ENCODE peak calls at places on chromosomes 11 and 22, in five cellular contexts. One of them, this sample, is unnamed.

GRCh38 chr11:67449116-67449844 is 3.2 kb downstream of the GPR152 start:
- DNase-seq in AG09319: no peak
- DNase-seq in mesothelial cell of epicardium: no peak
- DNase-seq in RWPE1: no peak
- DNase-seq in endothelial cell: no peak
- DNase-seq in this sample: no peak

GRCh38 chr22:17783773-17784480 is 9.7 kb upstream of the BID start:
- DNase-seq in RWPE1: no peak
- DNase-seq in AG09319: no peak
- DNase-seq in endothelial cell: no peak
- DNase-seq in mesothelial cell of epicardium: no peak
- DNase-seq in this sample: no peak

GRCh38 chr11:83035070-83035854 is 36.4 kb downstream of the RAB30 start:
- DNase-seq in AG09319: no peak
- DNase-seq in endothelial cell: no peak
- DNase-seq in RWPE1: no peak
- DNase-seq in mesothelial cell of epicardium: no peak
- DNase-seq in this sample: no peak

GRCh38 chr22:22520020-22520656 is at the start of gene ZNF280A:
- DNase-seq in endothelial cell: no peak
- DNase-seq in RWPE1: no peak
- DNase-seq in mesothelial cell of epicardium: no peak
- DNase-seq in AG09319: no peak
- DNase-seq in this sample: no peak

GRCh38 chr22:27690596-27690995 is 111.0 kb downstream of the MN1 start:
- DNase-seq in mesothelial cell of epicardium: no peak
- DNase-seq in endothelial cell: no peak
- DNase-seq in AG09319: no peak
- DNase-seq in RWPE1: no peak
- DNase-seq in this sample: no peak

GRCh38 chr11:832529-833113 is at the start of gene CD151:
- DNase-seq in endothelial cell: no peak
- DNase-seq in RWPE1: no peak
- DNase-seq in mesothelial cell of epicardium: no peak
- DNase-seq in AG09319: no peak
- DNase-seq in this sample: peak; percentile 38

GRCh38 chr11:118238947-118239346 is 13.2 kb downstream of the MPZL3 start:
- DNase-seq in RWPE1: no peak
- DNase-seq in endothelial cell: no peak
- DNase-seq in AG09319: no peak
- DNase-seq in mesothelial cell of epicardium: no peak
- DNase-seq in this sample: no peak

GRCh38 chr11:6402561-6402981 is 12.3 kb downstream of the SMPD1 start:
- DNase-seq in RWPE1: no peak
- DNase-seq in AG09319: no peak
- DNase-seq in endothelial cell: no peak
- DNase-seq in mesothelial cell of epicardium: no peak
- DNase-seq in this sample: no peak

GRCh38 chr11:127624455-127624854 is 623.9 kb upstream of the KIRREL3 start:
- DNase-seq in AG09319: no peak
- DNase-seq in endothelial cell: no peak
- DNase-seq in RWPE1: no peak
- DNase-seq in mesothelial cell of epicardium: peak; percentile 21
- DNase-seq in this sample: no peak

GRCh38 chr11:39732002-39732401 is 1727.5 kb downstream of the LRRC4C start:
- DNase-seq in endothelial cell: no peak
- DNase-seq in mesothelial cell of epicardium: no peak
- DNase-seq in AG09319: no peak
- DNase-seq in RWPE1: no peak
- DNase-seq in this sample: no peak

GRCh38 chr22:45731041-45731797 is 59.6 kb downstream of the ATXN10 start:
- DNase-seq in AG09319: no peak
- DNase-seq in RWPE1: no peak
- DNase-seq in mesothelial cell of epicardium: no peak
- DNase-seq in endothelial cell: no peak
- DNase-seq in this sample: no peak

GRCh38 chr11:120834686-120835225 is 189.1 kb upstream of the TBCEL start:
- DNase-seq in mesothelial cell of epicardium: no peak
- DNase-seq in endothelial cell: no peak
- DNase-seq in AG09319: no peak
- DNase-seq in RWPE1: no peak
- DNase-seq in this sample: no peak

GRCh38 chr11:122215244-122215992 is 99.4 kb upstream of the BLID start:
- DNase-seq in endothelial cell: peak; percentile 80
- DNase-seq in mesothelial cell of epicardium: peak; percentile 36
- DNase-seq in RWPE1: peak; percentile 69
- DNase-seq in AG09319: peak; percentile 98
- DNase-seq in this sample: peak; percentile 65

GRCh38 chr22:35264986-35265385 is 7.7 kb downstream of the HMGXB4 start:
- DNase-seq in endothelial cell: no peak
- DNase-seq in AG09319: no peak
- DNase-seq in RWPE1: no peak
- DNase-seq in mesothelial cell of epicardium: no peak
- DNase-seq in this sample: no peak

GRCh38 chr22:35269630-35270029 is 12.3 kb downstream of the HMGXB4 start:
- DNase-seq in AG09319: no peak
- DNase-seq in mesothelial cell of epicardium: no peak
- DNase-seq in RWPE1: no peak
- DNase-seq in endothelial cell: no peak
- DNase-seq in this sample: no peak

GRCh38 chr22:35266277-35266676 is 9.0 kb downstream of the HMGXB4 start:
- DNase-seq in AG09319: no peak
- DNase-seq in RWPE1: no peak
- DNase-seq in mesothelial cell of epicardium: no peak
- DNase-seq in endothelial cell: no peak
- DNase-seq in this sample: no peak
- TF ChIP-seq CTCF in AG09319: no peak
- TF ChIP-seq CTCF in RWPE1: no peak
- TF ChIP-seq CTCF in mesothelial cell of epicardium: no peak
- TF ChIP-seq CTCF in endothelial cell: no peak
- TF ChIP-seq CTCF in this sample: no peak

DNA sequence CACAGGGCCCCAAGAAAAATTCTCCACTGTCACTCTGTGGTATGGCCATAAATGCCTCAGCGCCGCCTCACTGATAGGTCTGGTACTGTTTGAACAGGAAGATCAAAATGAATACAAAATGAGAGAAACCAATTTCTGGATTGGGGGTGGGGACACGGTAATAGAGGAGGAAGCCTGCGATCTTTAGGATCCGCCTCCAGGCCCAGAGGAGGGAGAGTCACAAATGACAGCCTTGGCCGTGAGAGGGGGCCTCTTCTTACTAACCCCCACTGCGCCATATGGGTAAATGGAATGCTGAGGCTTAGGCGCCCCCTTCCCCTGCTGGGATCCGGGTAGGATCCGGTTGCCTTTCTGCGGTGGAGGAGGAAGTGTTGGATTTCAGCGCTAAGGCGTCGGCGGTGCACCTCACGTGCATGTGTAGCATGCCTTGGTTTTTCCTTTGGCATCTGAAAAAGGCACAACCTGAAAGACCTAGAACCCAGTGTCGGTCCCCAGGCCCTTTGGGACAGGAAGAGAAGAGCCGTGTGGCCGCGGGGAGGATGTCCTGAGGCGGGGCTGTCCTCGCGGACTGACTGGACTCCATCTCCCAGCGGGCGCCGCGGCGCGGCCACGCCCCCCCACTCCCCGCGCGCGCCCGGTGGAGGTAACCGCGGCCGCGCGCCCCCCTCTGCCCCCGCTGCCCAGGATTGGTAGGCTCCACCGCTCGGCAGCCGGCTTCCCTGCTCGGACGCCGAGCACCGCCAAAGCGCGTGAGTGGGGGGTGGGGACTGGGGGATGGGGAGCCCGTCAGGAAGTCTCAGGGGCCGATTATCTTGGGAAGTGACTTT is 718 bp upstream of the MADD start:
- DNase-seq in AG09319: no peak
- DNase-seq in mesothelial cell of epicardium: peak; percentile 83
- DNase-seq in endothelial cell: peak; percentile 88
- DNase-seq in RWPE1: peak; percentile 90
- DNase-seq in this sample: peak; percentile 78
- TF ChIP-seq CTCF in AG09319: peak; percentile 8
- TF ChIP-seq CTCF in mesothelial cell of epicardium: no peak
- TF ChIP-seq CTCF in endothelial cell: no peak
- TF ChIP-seq CTCF in RWPE1: peak; percentile 11
- TF ChIP-seq CTCF in this sample: no peak

DNA sequence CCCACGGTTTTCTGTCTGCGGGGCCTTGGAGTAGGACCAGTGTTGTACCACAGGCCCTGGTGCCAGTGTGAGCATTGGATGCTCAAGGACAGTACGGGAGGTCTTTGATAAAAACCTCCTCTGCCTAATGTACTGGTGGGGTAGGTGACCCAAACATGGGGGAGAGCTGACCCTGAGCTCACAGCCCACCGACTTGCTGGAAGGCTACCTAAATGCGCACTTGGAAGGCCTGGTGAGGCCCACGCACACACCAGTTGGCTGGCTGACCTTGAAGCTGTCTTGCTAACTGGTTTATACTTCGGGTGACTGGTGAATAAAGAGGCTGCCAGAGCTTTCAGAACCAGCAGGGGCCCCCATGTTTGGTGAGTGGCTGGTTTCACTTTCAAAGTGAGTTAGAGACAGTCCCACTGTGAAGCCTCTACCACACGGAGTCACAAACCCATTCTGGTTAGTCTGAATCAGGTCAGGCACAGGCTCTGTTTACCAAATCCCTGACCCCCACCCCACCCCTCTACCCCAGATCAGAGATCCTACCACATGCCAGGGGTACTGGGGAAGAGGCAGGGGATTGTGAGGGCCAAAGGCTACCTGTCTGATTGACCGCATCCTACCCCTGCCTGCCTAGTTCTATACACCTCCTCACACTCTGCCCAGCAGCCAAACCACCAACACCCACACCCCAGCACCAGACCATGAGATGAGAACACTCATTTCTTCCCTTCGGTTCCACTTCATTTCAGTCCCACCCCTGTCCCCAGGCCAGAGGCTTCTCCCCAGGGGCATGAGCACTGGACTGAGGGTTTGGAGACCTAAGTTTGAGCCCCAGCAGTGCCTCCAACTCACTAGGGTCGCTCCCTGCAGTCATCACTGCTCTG is 12.7 kb upstream of the IL2RB start:
- DNase-seq in RWPE1: no peak
- DNase-seq in AG09319: no peak
- DNase-seq in endothelial cell: no peak
- DNase-seq in mesothelial cell of epicardium: no peak
- DNase-seq in this sample: no peak
- TF ChIP-seq CTCF in RWPE1: no peak
- TF ChIP-seq CTCF in AG09319: no peak
- TF ChIP-seq CTCF in endothelial cell: no peak
- TF ChIP-seq CTCF in mesothelial cell of epicardium: no peak
- TF ChIP-seq CTCF in this sample: no peak

DNA sequence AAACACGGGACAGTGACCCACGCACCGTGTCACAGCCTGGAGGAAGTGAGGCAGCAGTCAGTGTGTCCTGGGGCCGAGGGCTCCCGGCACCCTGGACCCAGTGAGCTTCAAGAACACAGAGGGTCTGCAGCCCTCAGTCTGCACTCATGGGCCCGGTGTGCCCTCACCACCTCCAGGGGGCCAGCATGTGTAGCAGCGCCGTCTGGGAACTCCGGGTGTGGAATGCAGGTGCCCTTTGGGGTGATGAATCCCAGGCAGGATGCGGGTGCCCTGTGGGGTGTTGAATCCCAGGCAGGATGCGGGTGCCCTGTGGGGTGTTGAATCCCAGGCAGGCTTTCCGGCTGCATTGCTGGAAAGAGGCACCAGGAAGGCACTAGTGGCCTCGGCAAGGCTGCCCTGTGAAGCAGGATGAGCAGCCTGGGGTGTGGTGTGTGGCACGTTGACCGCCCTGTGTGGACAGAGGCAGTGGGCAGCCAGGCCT is 1399.9 kb downstream of the BRD1 start:
- DNase-seq in RWPE1: no peak
- DNase-seq in AG09319: no peak
- DNase-seq in endothelial cell: no peak
- DNase-seq in mesothelial cell of epicardium: no peak
- DNase-seq in this sample: no peak
- TF ChIP-seq CTCF in RWPE1: no peak
- TF ChIP-seq CTCF in AG09319: no peak
- TF ChIP-seq CTCF in endothelial cell: no peak
- TF ChIP-seq CTCF in mesothelial cell of epicardium: no peak
- TF ChIP-seq CTCF in this sample: no peak

This sample was measured in progenitor cell of endocrine pancreas.